ENCODE peak calls at places on chromosome 9, in eight cellular contexts. C, Y, I, B, O, N, X and H are unnamed samples.

GRCh38 chr9:93004561-93004960 is 53.9 kb upstream of the SUSD3 start:
- DNase-seq in Y (no peak), N (no peak), O (no peak), X (no peak), C (no peak), B (no peak), I (no peak), H (no peak)

GRCh38 chr9:72527801-72528195 is 6.4 kb downstream of the TMC1 start:
- DNase-seq in N (no peak), O (no peak), C (no peak), B (no peak), Y (no peak), X (no peak), I (no peak), H (no peak)

GRCh38 chr9:128026255-128027165 is 40.6 kb downstream of the NAIF1 start:
- DNase-seq in I (no peak), O (no peak), X (no peak), B (peak; percentile 52), N (no peak), Y (no peak), C (no peak), H (no peak)

GRCh38 chr9:22036866-22037626 is 27.9 kb upstream of the CDKN2B start:
- DNase-seq in I (no peak), O (no peak), Y (no peak), B (no peak), N (no peak), X (no peak), C (no peak), H (no peak)

GRCh38 chr9:38359689-38360385 is 32.7 kb upstream of the ALDH1B1 start:
- DNase-seq in C (no peak), I (no peak), B (no peak), X (no peak), N (no peak), Y (no peak), O (no peak), H (peak; percentile 16)

GRCh38 chr9:127930298-127931091 is at the start of gene PIP5KL1:
- DNase-seq in O (peak; percentile 90), B (peak; percentile 92), C (peak; percentile 93), I (peak; percentile 90), N (peak; percentile 63), Y (peak; percentile 87), X (peak; percentile 83), H (no peak)

GRCh38 chr9:27856748-27857147 is 283.5 kb upstream of the C9orf72 start:
- DNase-seq in C (no peak), N (no peak), X (no peak), O (no peak), I (no peak), B (no peak), Y (no peak), H (no peak)

GRCh38 chr9:133509179-133510083 is 15.3 kb downstream of the MYMK start:
- DNase-seq in Y (peak; percentile 75), O (no peak), I (peak; percentile 71), B (peak; percentile 93), N (peak; percentile 98), C (no peak), X (no peak), H (no peak)

GRCh38 chr9:137199411-137200121 is 975 bp downstream of the TPRN start:
- DNase-seq in B (peak; percentile 28), I (no peak), Y (no peak), X (no peak), O (no peak), C (no peak), N (no peak), H (no peak)

GRCh38 chr9:109640232-109641078 is 139.5 kb upstream of the PALM2AKAP2 start:
- DNase-seq in C (peak; percentile 68), X (peak; percentile 49), B (peak; percentile 46), O (peak; percentile 62), I (peak; percentile 76), Y (peak; percentile 51), N (peak; percentile 53), H (no peak)

GRCh38 chr9:82457281-82457680 is 468.7 kb downstream of the SPATA31D1 start:
- DNase-seq in B (no peak), C (no peak), I (no peak), O (no peak), N (no peak), Y (no peak), X (no peak), H (no peak)

GRCh38 chr9:128421474-128422010 is 885 bp downstream of the CERCAM start:
- DNase-seq in I (no peak), O (peak; percentile 65), B (no peak), N (no peak), X (no peak), C (no peak), Y (no peak), H (peak; percentile 20)

GRCh38 chr9:99103909-99104458 is 929 bp upstream of the TGFBR1 start:
- DNase-seq in Y (no peak), N (no peak), X (no peak), C (no peak), B (no peak), O (peak; percentile 67), I (no peak), H (no peak)

GRCh38 chr9:71552480-71552879 is 215.8 kb downstream of the CEMIP2 start:
- DNase-seq in B (peak; percentile 60), X (no peak), O (no peak), C (no peak), N (no peak), I (no peak), Y (no peak), H (no peak)

GRCh38 chr9:114250235-114250568 is 72.7 kb upstream of the ORM1 start:
- DNase-seq in X (peak; percentile 54), B (no peak), N (peak; percentile 23), Y (no peak), I (peak; percentile 84), O (peak; percentile 81), C (peak; percentile 91), H (peak; percentile 76)

GRCh38 chr9:12497790-12498189 is 195.4 kb upstream of the TYRP1 start:
- DNase-seq in B (no peak), I (no peak), C (no peak), N (no peak), Y (no peak), X (no peak), O (no peak), H (no peak)

GRCh38 chr9:107684224-107684623 is 194.7 kb upstream of the KLF4 start:
- DNase-seq in X (no peak), C (no peak), O (no peak), B (peak; percentile 21), I (no peak), N (no peak), Y (no peak), H (no peak)

GRCh38 chr9:129500166-129500862 is 120.6 kb downstream of the C9orf50 start:
- DNase-seq in I (no peak), Y (no peak), X (peak; percentile 58), C (no peak), N (no peak), B (peak; percentile 82), O (no peak), H (no peak)

GRCh38 chr9:6243746-6244145 is 28.1 kb downstream of the IL33 start:
- DNase-seq in O (no peak), Y (no peak), B (no peak), N (no peak), I (no peak), C (no peak), X (peak; percentile 59), H (peak; percentile 48)

GRCh38 chr9:91211919-91212318 is 149.8 kb downstream of the AUH start:
- DNase-seq in C (no peak), Y (no peak), X (no peak), O (no peak), I (no peak), N (peak; percentile 29), B (no peak), H (no peak)

GRCh38 chr9:98907055-98907454 is 36.7 kb upstream of the COL15A1 start:
- DNase-seq in Y (no peak), O (no peak), B (no peak), X (no peak), I (no peak), N (no peak), C (no peak), H (no peak)

GRCh38 chr9:130329061-130329460 is 63.5 kb downstream of the HMCN2 start:
- DNase-seq in C (no peak), Y (no peak), I (no peak), X (no peak), N (no peak), O (no peak), B (no peak), H (no peak)

GRCh38 chr9:37011530-37011929 is 22.5 kb downstream of the PAX5 start:
- DNase-seq in I (no peak), O (no peak), Y (no peak), X (no peak), B (no peak), C (no peak), N (no peak), H (no peak)

GRCh38 chr9:72187296-72187695 is 38.1 kb downstream of the GDA start:
- DNase-seq in C (no peak), I (no peak), Y (no peak), N (no peak), B (no peak), O (no peak), X (no peak), H (no peak)

GRCh38 chr9:128716581-128717254 is 7.2 kb downstream of the ZDHHC12 start:
- DNase-seq in B (no peak), Y (no peak), C (peak; percentile 41), X (no peak), I (no peak), N (no peak), O (no peak), H (no peak)

GRCh38 chr9:34140853-34141252 is 14.4 kb upstream of the DCAF12 start:
- DNase-seq in X (no peak), B (no peak), Y (no peak), C (no peak), I (no peak), O (no peak), N (no peak), H (no peak)

GRCh38 chr9:109238677-109239076 is 71.6 kb upstream of the FRRS1L start:
- DNase-seq in C (no peak), Y (no peak), X (no peak), I (no peak), B (no peak), O (no peak), N (no peak), H (no peak)

GRCh38 chr9:16410601-16411285 is 459.7 kb downstream of the BNC2 start:
- DNase-seq in X (peak; percentile 41), B (no peak), N (no peak), C (no peak), I (no peak), O (no peak), Y (no peak), H (no peak)